ENCODE peak calls at places on chromosomes 11 and 22, in six cellular contexts. T, H, Z, J, O and C are unnamed samples.

GRCh38 chr11:95338430-95338991 is 107.5 kb upstream of the SESN3 start:
- DNase-seq in T (no peak), H (peak), Z (peak), J (peak), O (no peak), C (no peak)

GRCh38 chr22:37731804-37732471 is 35.1 kb downstream of the TRIOBP start:
- DNase-seq in T (peak), H (no peak), Z (no peak), J (no peak), O (no peak), C (no peak)

GRCh38 chr11:67437082-67437821 is at the start of gene PTPRCAP:
- DNase-seq in T (peak), H (no peak), Z (no peak), J (no peak), O (peak), C (peak)

GRCh38 chr11:17591293-17591692 is 44.2 kb downstream of the OTOG start:
- DNase-seq in T (no peak), H (no peak), Z (no peak), J (no peak), O (no peak), C (no peak)

GRCh38 chr22:42880815-42881214 is 23.7 kb upstream of the ARFGAP3 start:
- DNase-seq in T (no peak), H (no peak), Z (no peak), J (no peak), O (no peak), C (no peak)

GRCh38 chr22:20940178-20940790 is 23.1 kb downstream of the CRKL start:
- DNase-seq in T (no peak), H (no peak), Z (peak), J (no peak), O (no peak), C (no peak)

GRCh38 chr11:1059759-1060158 is 14.9 kb upstream of the MUC2 start:
- DNase-seq in T (no peak), H (no peak), Z (no peak), J (no peak), O (no peak), C (no peak)

GRCh38 chr11:84212467-84213390 is 926.6 kb upstream of the CCDC90B start:
- DNase-seq in T (no peak), H (no peak), Z (peak), J (peak), O (no peak), C (no peak)

GRCh38 chr11:45078236-45079074 is 68.0 kb upstream of the PRDM11 start:
- DNase-seq in T (no peak), H (no peak), Z (peak), J (no peak), O (no peak), C (no peak)

GRCh38 chr22:27512283-27512761 is 289.2 kb downstream of the MN1 start:
- DNase-seq in T (no peak), H (peak), Z (peak), J (no peak), O (no peak), C (no peak)

GRCh38 chr11:117044287-117045035 is 53.8 kb downstream of the SIK3 start:
- DNase-seq in T (no peak), H (no peak), Z (no peak), J (no peak), O (no peak), C (no peak)

GRCh38 chr22:21921184-21921721 is 31.4 kb downstream of the PPM1F start:
- DNase-seq in T (no peak), H (no peak), Z (no peak), J (no peak), O (no peak), C (no peak)

GRCh38 chr11:128181090-128181485 is 406.3 kb downstream of the ETS1 start:
- DNase-seq in T (no peak), H (peak), Z (peak), J (no peak), O (no peak), C (no peak)

GRCh38 chr11:27395556-27396258 is 32.7 kb upstream of the CCDC34 start:
- DNase-seq in T (no peak), H (no peak), Z (no peak), J (no peak), O (no peak), C (no peak)

GRCh38 chr11:9029477-9029876 is 25.7 kb upstream of the NRIP3 start:
- DNase-seq in T (no peak), H (no peak), Z (no peak), J (no peak), O (no peak), C (no peak)

GRCh38 chr22:44304906-44305305 is 7.8 kb downstream of the SHISAL1 start:
- DNase-seq in T (no peak), H (no peak), Z (no peak), J (no peak), O (no peak), C (no peak)

GRCh38 chr11:124902616-124903015 is 5.0 kb upstream of the ROBO4 start:
- DNase-seq in T (no peak), H (no peak), Z (peak), J (no peak), O (no peak), C (no peak)

GRCh38 chr22:28142361-28142801 is 223.3 kb upstream of the PITPNB start:
- DNase-seq in T (no peak), H (peak), Z (peak), J (no peak), O (no peak), C (no peak)

GRCh38 chr11:65436412-65437032 is 13.9 kb downstream of the NEAT1 start:
- DNase-seq in T (no peak), H (no peak), Z (peak), J (no peak), O (peak), C (no peak)

GRCh38 chr22:36163497-36163896 is 2.9 kb upstream of the APOL3 start:
- DNase-seq in T (no peak), H (no peak), Z (no peak), J (no peak), O (no peak), C (no peak)

GRCh38 chr11:2347449-2347848 is 29.7 kb upstream of the CD81 start:
- DNase-seq in T (no peak), H (no peak), Z (no peak), J (no peak), O (no peak), C (no peak)

GRCh38 chr11:82869657-82870056 is 30.6 kb downstream of the PRCP start:
- DNase-seq in T (no peak), H (peak), Z (peak), J (no peak), O (no peak), C (no peak)

GRCh38 chr11:22920939-22921565 is 60.8 kb upstream of the CCDC179 start:
- DNase-seq in T (peak), H (peak), Z (peak), J (peak), O (no peak), C (no peak)

GRCh38 chr11:64844330-64845124 is at the start of gene CDC42BPG:
- DNase-seq in T (peak), H (peak), Z (peak), J (peak), O (peak), C (peak)

GRCh38 chr11:109223441-109223840 is 198.5 kb upstream of the C11orf87 start:
- DNase-seq in T (no peak), H (no peak), Z (no peak), J (no peak), O (no peak), C (no peak)

GRCh38 chr11:104967493-104968364 is 645 bp downstream of the CASP4 start:
- DNase-seq in T (no peak), H (no peak), Z (peak), J (peak), O (no peak), C (no peak)

GRCh38 chr11:1669546-1670218 is 27.3 kb upstream of the KRTAP5-6 start:
- DNase-seq in T (no peak), H (no peak), Z (no peak), J (no peak), O (no peak), C (no peak)